ENCODE peak calls at places on chromosomes 6 and 20, in ten cellular contexts. One of them, this sample, is unnamed.

GRCh38 chr6:43076928-43077809 is 1.1 kb downstream of the PTK7 start:
- DNase-seq in activated T-cell treated with anti-CD3 and anti-CD28 coated beads for 24 hours: no peak
- DNase-seq in H9: peak
- DNase-seq in AG10803: peak
- DNase-seq in lower leg skin: no peak
- DNase-seq in sigmoid colon: no peak
- DNase-seq in activated CD8-positive, alpha-beta memory T cell treated with anti-CD3 and anti-CD28 coated beads for 48 hours: no peak
- DNase-seq in activated naive CD8-positive, alpha-beta T cell treated with anti-CD3 and anti-CD28 coated beads for 36 hours: no peak
- DNase-seq in A549: no peak
- DNase-seq in activated CD4-positive, alpha-beta T cell treated with anti-CD3 and anti-CD28 coated beads for 48 hours: no peak
- DNase-seq in this sample: peak

GRCh38 chr6:112117554-112117953 is 30.2 kb downstream of the FAM229B start:
- DNase-seq in activated T-cell treated with anti-CD3 and anti-CD28 coated beads for 24 hours: no peak
- DNase-seq in H9: no peak
- DNase-seq in AG10803: peak
- DNase-seq in lower leg skin: no peak
- DNase-seq in sigmoid colon: no peak
- DNase-seq in activated CD8-positive, alpha-beta memory T cell treated with anti-CD3 and anti-CD28 coated beads for 48 hours: no peak
- DNase-seq in activated naive CD8-positive, alpha-beta T cell treated with anti-CD3 and anti-CD28 coated beads for 36 hours: peak
- DNase-seq in A549: no peak
- DNase-seq in activated CD4-positive, alpha-beta T cell treated with anti-CD3 and anti-CD28 coated beads for 48 hours: no peak
- DNase-seq in this sample: no peak

GRCh38 chr6:142863981-142864380 is 81.0 kb downstream of the HIVEP2 start:
- DNase-seq in activated T-cell treated with anti-CD3 and anti-CD28 coated beads for 24 hours: no peak
- DNase-seq in H9: no peak
- DNase-seq in AG10803: no peak
- DNase-seq in lower leg skin: no peak
- DNase-seq in sigmoid colon: no peak
- DNase-seq in activated CD8-positive, alpha-beta memory T cell treated with anti-CD3 and anti-CD28 coated beads for 48 hours: no peak
- DNase-seq in activated naive CD8-positive, alpha-beta T cell treated with anti-CD3 and anti-CD28 coated beads for 36 hours: no peak
- DNase-seq in A549: no peak
- DNase-seq in activated CD4-positive, alpha-beta T cell treated with anti-CD3 and anti-CD28 coated beads for 48 hours: no peak
- DNase-seq in this sample: no peak

GRCh38 chr6:167550936-167551633 is 226.2 kb downstream of the TTLL2 start:
- DNase-seq in activated T-cell treated with anti-CD3 and anti-CD28 coated beads for 24 hours: no peak
- DNase-seq in H9: no peak
- DNase-seq in AG10803: no peak
- DNase-seq in lower leg skin: peak
- DNase-seq in sigmoid colon: peak
- DNase-seq in activated CD8-positive, alpha-beta memory T cell treated with anti-CD3 and anti-CD28 coated beads for 48 hours: no peak
- DNase-seq in activated naive CD8-positive, alpha-beta T cell treated with anti-CD3 and anti-CD28 coated beads for 36 hours: no peak
- DNase-seq in A549: no peak
- DNase-seq in activated CD4-positive, alpha-beta T cell treated with anti-CD3 and anti-CD28 coated beads for 48 hours: no peak
- DNase-seq in this sample: no peak

GRCh38 chr6:49772296-49772695 is 14.8 kb downstream of the PGK2 start:
- DNase-seq in activated T-cell treated with anti-CD3 and anti-CD28 coated beads for 24 hours: no peak
- DNase-seq in H9: no peak
- DNase-seq in AG10803: no peak
- DNase-seq in lower leg skin: no peak
- DNase-seq in sigmoid colon: no peak
- DNase-seq in activated CD8-positive, alpha-beta memory T cell treated with anti-CD3 and anti-CD28 coated beads for 48 hours: no peak
- DNase-seq in activated naive CD8-positive, alpha-beta T cell treated with anti-CD3 and anti-CD28 coated beads for 36 hours: no peak
- DNase-seq in A549: no peak
- DNase-seq in activated CD4-positive, alpha-beta T cell treated with anti-CD3 and anti-CD28 coated beads for 48 hours: no peak
- DNase-seq in this sample: no peak

GRCh38 chr20:50344232-50345071 is 153.8 kb downstream of the CEBPB start:
- DNase-seq in activated T-cell treated with anti-CD3 and anti-CD28 coated beads for 24 hours: no peak
- DNase-seq in H9: peak
- DNase-seq in AG10803: no peak
- DNase-seq in lower leg skin: no peak
- DNase-seq in sigmoid colon: peak
- DNase-seq in activated CD8-positive, alpha-beta memory T cell treated with anti-CD3 and anti-CD28 coated beads for 48 hours: no peak
- DNase-seq in activated naive CD8-positive, alpha-beta T cell treated with anti-CD3 and anti-CD28 coated beads for 36 hours: no peak
- DNase-seq in A549: no peak
- DNase-seq in activated CD4-positive, alpha-beta T cell treated with anti-CD3 and anti-CD28 coated beads for 48 hours: no peak
- DNase-seq in this sample: no peak

GRCh38 chr20:21234324-21234723 is 68.8 kb upstream of the XRN2 start:
- DNase-seq in activated T-cell treated with anti-CD3 and anti-CD28 coated beads for 24 hours: no peak
- DNase-seq in H9: no peak
- DNase-seq in AG10803: no peak
- DNase-seq in lower leg skin: no peak
- DNase-seq in sigmoid colon: no peak
- DNase-seq in activated CD8-positive, alpha-beta memory T cell treated with anti-CD3 and anti-CD28 coated beads for 48 hours: no peak
- DNase-seq in activated naive CD8-positive, alpha-beta T cell treated with anti-CD3 and anti-CD28 coated beads for 36 hours: no peak
- DNase-seq in A549: no peak
- DNase-seq in activated CD4-positive, alpha-beta T cell treated with anti-CD3 and anti-CD28 coated beads for 48 hours: no peak
- DNase-seq in this sample: peak

GRCh38 chr6:110813813-110814487 is 1.3 kb downstream of the CDK19 start:
- DNase-seq in activated T-cell treated with anti-CD3 and anti-CD28 coated beads for 24 hours: no peak
- DNase-seq in H9: no peak
- DNase-seq in AG10803: peak
- DNase-seq in lower leg skin: peak
- DNase-seq in sigmoid colon: no peak
- DNase-seq in activated CD8-positive, alpha-beta memory T cell treated with anti-CD3 and anti-CD28 coated beads for 48 hours: peak
- DNase-seq in activated naive CD8-positive, alpha-beta T cell treated with anti-CD3 and anti-CD28 coated beads for 36 hours: no peak
- DNase-seq in A549: peak
- DNase-seq in activated CD4-positive, alpha-beta T cell treated with anti-CD3 and anti-CD28 coated beads for 48 hours: no peak
- DNase-seq in this sample: peak

GRCh38 chr6:121055572-121056163 is 278.6 kb downstream of the TBC1D32 start:
- DNase-seq in activated T-cell treated with anti-CD3 and anti-CD28 coated beads for 24 hours: no peak
- DNase-seq in H9: no peak
- DNase-seq in AG10803: peak
- DNase-seq in lower leg skin: no peak
- DNase-seq in sigmoid colon: no peak
- DNase-seq in activated CD8-positive, alpha-beta memory T cell treated with anti-CD3 and anti-CD28 coated beads for 48 hours: no peak
- DNase-seq in activated naive CD8-positive, alpha-beta T cell treated with anti-CD3 and anti-CD28 coated beads for 36 hours: no peak
- DNase-seq in A549: peak
- DNase-seq in activated CD4-positive, alpha-beta T cell treated with anti-CD3 and anti-CD28 coated beads for 48 hours: no peak
- DNase-seq in this sample: peak

GRCh38 chr20:14337400-14338171 is at the start of gene FLRT3:
- DNase-seq in activated T-cell treated with anti-CD3 and anti-CD28 coated beads for 24 hours: no peak
- DNase-seq in H9: peak
- DNase-seq in AG10803: peak
- DNase-seq in lower leg skin: peak
- DNase-seq in sigmoid colon: peak
- DNase-seq in activated CD8-positive, alpha-beta memory T cell treated with anti-CD3 and anti-CD28 coated beads for 48 hours: no peak
- DNase-seq in activated naive CD8-positive, alpha-beta T cell treated with anti-CD3 and anti-CD28 coated beads for 36 hours: peak
- DNase-seq in A549: peak
- DNase-seq in activated CD4-positive, alpha-beta T cell treated with anti-CD3 and anti-CD28 coated beads for 48 hours: peak
- DNase-seq in this sample: peak